ENCODE peak calls at places on chromosomes 1 and 21, in four cellular contexts. K is testis, H is GM23338, O is IMR-90. X is an unnamed sample.

GRCh38 chr1:25616080-25616931 is at the start of gene MAN1C1:
- DNase-seq in K (peak), H (peak), O (peak), X (peak)

GRCh38 chr1:54791880-54792522 is 9.1 kb downstream of the TTC22 start:
- DNase-seq in K (peak), H (peak), O (peak), X (peak)

GRCh38 chr1:56867491-56867890 is 12.9 kb downstream of the C8A start:
- DNase-seq in K (no peak), H (no peak), O (no peak), X (no peak)

GRCh38 chr1:172976222-172977041 is 74.3 kb downstream of the TNFSF18 start:
- DNase-seq in K (no peak), H (no peak), O (peak), X (no peak)

GRCh38 chr1:182309631-182310351 is 81.8 kb downstream of the GLUL start:
- DNase-seq in K (no peak), H (no peak), O (no peak), X (no peak)

GRCh38 chr1:46595127-46595526 is 8.9 kb downstream of the MKNK1 start:
- DNase-seq in K (peak), H (no peak), O (no peak), X (no peak)

GRCh38 chr1:79781261-79781660 is 774.7 kb upstream of the ADGRL4 start:
- DNase-seq in K (no peak), H (no peak), O (peak), X (no peak)

GRCh38 chr1:180504186-180504585 is 1.8 kb upstream of the ACBD6 start:
- DNase-seq in K (no peak), H (no peak), O (peak), X (no peak)

GRCh38 chr21:38234395-38235142 is 22.2 kb upstream of the KCNJ15 start:
- DNase-seq in K (no peak), H (no peak), O (no peak), X (no peak)

GRCh38 chr21:45105906-45106485 is 31.6 kb downstream of the ADARB1 start:
- DNase-seq in K (no peak), H (no peak), O (no peak), X (no peak)

GRCh38 chr1:18322353-18323032 is 158.2 kb upstream of the KLHDC7A start:
- DNase-seq in K (no peak), H (peak), O (no peak), X (peak)

GRCh38 chr1:61081135-61081636 is 1.2 kb upstream of the NFIA start:
- DNase-seq in K (no peak), H (peak), O (no peak), X (no peak)

GRCh38 chr1:200150721-200151120 is 123.2 kb downstream of the NR5A2 start:
- DNase-seq in K (no peak), H (no peak), O (peak), X (no peak)

GRCh38 chr1:221263831-221264767 is 384.9 kb downstream of the HLX start:
- DNase-seq in K (peak), H (peak), O (peak), X (peak)

GRCh38 chr1:198612471-198613265 is 26.2 kb upstream of the PTPRC start:
- DNase-seq in K (no peak), H (no peak), O (no peak), X (no peak)

GRCh38 chr1:160092366-160093068 is 5.9 kb downstream of the IGSF8 start:
- DNase-seq in K (no peak), H (no peak), O (no peak), X (no peak)

DNA sequence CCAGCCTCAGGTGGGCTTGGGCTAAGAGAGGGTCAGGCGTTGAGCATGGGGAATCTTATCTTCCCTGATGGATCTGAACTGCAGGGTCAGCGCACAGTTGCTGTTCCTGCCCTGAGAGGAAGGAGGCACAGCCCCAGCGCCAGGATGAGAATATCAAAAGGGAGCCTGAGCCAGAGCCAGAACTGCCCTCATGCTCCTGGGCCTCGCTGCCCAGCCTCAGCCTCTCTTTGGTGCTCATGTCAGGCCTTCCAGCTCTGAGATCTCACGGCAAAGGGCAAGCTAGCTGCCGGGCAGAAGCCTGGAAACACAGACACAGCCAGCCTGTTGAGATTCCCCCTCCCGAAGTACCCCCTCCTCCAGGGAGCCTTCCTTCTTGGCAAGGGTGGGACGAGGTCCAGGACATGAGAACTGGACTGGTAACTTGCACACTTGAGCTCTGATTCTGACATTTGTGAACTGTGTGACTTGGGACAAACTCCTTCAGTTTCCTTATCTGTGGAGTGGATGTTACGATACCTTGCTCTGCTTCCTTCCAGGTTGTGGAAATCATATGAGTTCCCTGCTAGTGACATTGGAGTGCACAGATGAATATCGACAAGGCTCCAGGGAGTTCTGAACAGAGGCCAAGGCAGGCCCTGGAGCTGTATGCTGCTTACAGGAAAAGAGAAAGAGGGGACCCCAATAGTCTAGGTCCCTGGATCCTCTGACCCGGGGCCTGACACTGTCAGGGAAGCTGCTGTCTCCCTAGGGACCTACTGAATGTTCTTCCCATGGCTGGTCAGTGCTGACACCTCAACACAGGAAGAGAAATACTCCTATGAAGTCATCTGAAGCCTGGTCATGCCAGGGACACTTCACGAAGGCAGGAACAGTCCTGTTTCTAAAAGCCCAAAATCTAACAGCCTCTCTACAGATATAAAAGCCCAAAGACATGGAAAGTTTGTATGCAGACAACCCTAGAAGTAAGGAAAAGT is 1.4 kb upstream of the LAD1 start:
- DNase-seq in K (no peak), H (no peak), O (no peak), X (no peak)
- H3K4me3 ChIP-seq in K (no peak), H (peak), O (no peak), X (no peak)

DNA sequence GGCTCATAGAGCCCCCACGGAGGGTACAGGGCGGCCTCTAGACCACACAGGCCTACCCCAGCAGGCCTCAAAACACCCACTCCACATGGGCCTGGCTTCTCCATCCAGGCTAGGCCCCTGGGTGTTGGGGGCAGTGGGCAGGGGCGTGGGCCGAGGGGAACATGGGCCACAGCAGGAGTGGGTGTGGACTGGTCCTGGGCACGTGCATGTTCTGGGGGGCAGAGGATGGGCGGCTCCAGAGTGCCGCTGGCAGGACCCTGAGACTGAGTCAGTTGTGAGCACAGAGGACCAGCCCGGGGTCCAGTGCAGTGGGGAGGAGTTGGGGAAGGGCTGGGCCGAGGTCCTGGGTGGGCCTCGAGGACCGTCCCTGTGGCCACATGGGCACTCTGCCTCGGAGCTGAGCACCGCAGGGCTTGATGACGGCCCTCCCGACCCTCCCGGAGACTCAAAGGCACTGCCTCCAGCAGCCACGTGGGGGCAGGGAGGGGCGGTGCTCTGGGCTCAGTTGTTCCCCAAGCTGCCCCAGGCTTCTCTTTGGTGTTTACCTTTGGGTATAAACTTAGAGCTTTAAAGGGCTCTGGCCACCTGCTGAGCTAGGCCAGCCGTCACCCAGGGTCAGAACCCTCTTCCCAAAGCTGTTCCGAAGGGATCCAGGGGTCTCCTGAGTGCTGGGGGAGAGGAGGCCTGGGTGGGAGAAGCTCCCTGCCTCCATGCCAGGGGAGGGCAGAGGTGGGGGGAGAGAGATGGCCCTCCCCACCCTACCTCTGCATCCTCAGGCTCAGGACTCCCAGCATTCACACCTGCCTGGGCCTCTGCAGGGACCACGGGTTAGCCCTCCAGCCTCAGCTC is 79.9 kb downstream of the MORN1 start:
- DNase-seq in K (peak), H (peak), O (peak), X (peak)
- TF ChIP-seq CTCF in K (peak), H (peak), O (peak), X (peak)

DNA sequence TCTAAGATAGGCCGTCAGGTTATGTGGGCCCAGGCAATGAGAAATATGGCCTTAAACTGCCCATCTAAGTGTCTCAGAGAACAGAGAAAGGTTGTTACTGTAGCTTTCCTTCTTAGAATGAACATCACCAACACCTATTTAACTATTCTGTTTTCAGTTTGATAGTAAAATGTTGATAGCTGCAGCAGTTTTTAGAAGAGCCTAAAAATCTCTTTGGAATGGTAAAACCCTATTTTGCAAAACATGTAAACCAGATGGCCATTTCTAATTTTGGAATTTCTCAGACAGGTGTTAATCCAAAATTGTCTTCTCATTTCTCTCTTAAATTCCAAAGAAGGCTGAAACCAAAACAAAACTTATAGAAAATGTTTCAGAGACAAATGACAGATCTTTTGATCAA is 57.5 kb downstream of the DIPK1A start:
- DNase-seq in K (no peak), H (no peak), O (no peak), X (no peak)
- H3K27ac ChIP-seq in K (no peak), H (no peak), O (no peak), X (no peak)

GRCh38 chr1:85202864-85203255 is 2.0 kb upstream of the SYDE2 start:
- DNase-seq in K (no peak), H (no peak), O (no peak), X (no peak)
- H3K4me3 ChIP-seq in K (no peak), H (peak), O (no peak), X (no peak)

X was measured in WERI-Rb-1.